ENCODE peak calls at places on chromosomes 1 and 21, in eight cellular contexts. D, M, R, I, E, W, N and Y are unnamed samples.

GRCh38 chr21:38319781-38320180 is 63.0 kb downstream of the KCNJ15 start:
- DNase-seq in D (no peak), M (no peak), R (no peak), I (no peak), E (no peak), W (no peak), N (no peak), Y (no peak)

GRCh38 chr1:15089244-15089992 is 64.1 kb upstream of the TMEM51 start:
- DNase-seq in D (no peak), M (no peak), R (no peak), I (no peak), E (no peak), W (no peak), N (peak), Y (peak)

GRCh38 chr1:224759570-224760562 is 143.7 kb downstream of the CNIH3 start:
- DNase-seq in D (no peak), M (no peak), R (no peak), I (no peak), E (no peak), W (no peak), N (no peak), Y (peak)

GRCh38 chr1:222048030-222048632 is 306.2 kb upstream of the DUSP10 start:
- DNase-seq in D (no peak), M (no peak), R (peak), I (no peak), E (no peak), W (no peak), N (no peak), Y (peak)

GRCh38 chr1:11483581-11484320 is 4.8 kb downstream of the DISP3 start:
- DNase-seq in D (no peak), M (peak), R (no peak), I (no peak), E (no peak), W (no peak), N (no peak), Y (no peak)

GRCh38 chr1:26994020-26994745 is 691 bp downstream of the TRNP1 start:
- DNase-seq in D (peak), M (no peak), R (peak), I (peak), E (no peak), W (no peak), N (no peak), Y (no peak)

GRCh38 chr1:14606632-14607031 is 8.1 kb downstream of the KAZN start:
- DNase-seq in D (no peak), M (no peak), R (no peak), I (no peak), E (no peak), W (no peak), N (no peak), Y (peak)

GRCh38 chr21:44911384-44912157 is 9.1 kb downstream of the ITGB2 start:
- DNase-seq in D (peak), M (no peak), R (peak), I (peak), E (peak), W (peak), N (peak), Y (peak)

GRCh38 chr1:67342002-67342890 is 34.6 kb downstream of the IL12RB2 start:
- DNase-seq in D (peak), M (peak), R (peak), I (peak), E (no peak), W (no peak), N (no peak), Y (no peak)

GRCh38 chr21:16305686-16306085 is 575.9 kb downstream of the USP25 start:
- DNase-seq in D (no peak), M (no peak), R (no peak), I (no peak), E (no peak), W (no peak), N (peak), Y (no peak)

GRCh38 chr1:95232646-95233320 is 1.2 kb upstream of the RWDD3 start:
- DNase-seq in D (no peak), M (no peak), R (no peak), I (no peak), E (no peak), W (no peak), N (no peak), Y (peak)

GRCh38 chr1:241677171-241677570 is 25.1 kb downstream of the WDR64 start:
- DNase-seq in D (no peak), M (no peak), R (peak), I (peak), E (no peak), W (peak), N (no peak), Y (no peak)

GRCh38 chr1:937521-937920 is 13.8 kb downstream of the SAMD11 start:
- DNase-seq in D (no peak), M (no peak), R (no peak), I (no peak), E (no peak), W (no peak), N (no peak), Y (no peak)

GRCh38 chr1:77282866-77283539 is 1.2 kb downstream of the AK5 start:
- DNase-seq in D (peak), M (no peak), R (peak), I (peak), E (peak), W (no peak), N (peak), Y (no peak)

GRCh38 chr1:94961582-94961981 is 34.7 kb upstream of the CNN3 start:
- DNase-seq in D (no peak), M (no peak), R (no peak), I (no peak), E (no peak), W (no peak), N (no peak), Y (no peak)

GRCh38 chr1:101247404-101248287 is 10.8 kb downstream of the S1PR1 start:
- DNase-seq in D (no peak), M (no peak), R (peak), I (no peak), E (no peak), W (no peak), N (no peak), Y (no peak)

GRCh38 chr1:167454304-167454928 is 63.9 kb downstream of the CD247 start:
- DNase-seq in D (no peak), M (no peak), R (no peak), I (no peak), E (no peak), W (no peak), N (peak), Y (no peak)

GRCh38 chr1:1202831-1203560 is 3.4 kb downstream of the TNFRSF18 start:
- DNase-seq in D (no peak), M (no peak), R (no peak), I (no peak), E (no peak), W (no peak), N (no peak), Y (no peak)

GRCh38 chr1:85577421-85578320 is 2.9 kb upstream of the CCN1 start:
- DNase-seq in D (no peak), M (peak), R (peak), I (no peak), E (peak), W (no peak), N (peak), Y (no peak)